ENCODE peak calls at places on chromosome 10, in eight cellular contexts. K is brain microvascular endothelial cell, A is upper lobe of left lung, V is spleen, D is PC-9, F is foreskin keratinocyte, S is AG04450, G is colonic mucosa. Z is an unnamed sample.

GRCh38 chr10:51683031-51683830 is 16.2 kb downstream of the CSTF2T start:
- DNase-seq in K (peak), A (no peak), V (no peak), D (peak), F (no peak), S (no peak), G (no peak), Z (no peak)

GRCh38 chr10:46292573-46293023 is 5.8 kb downstream of the ANTXRL start:
- DNase-seq in K (no peak), A (peak), V (peak), D (no peak), F (no peak), S (no peak), G (no peak), Z (no peak)

GRCh38 chr10:71213127-71213616 is 802 bp downstream of the UNC5B start:
- DNase-seq in K (peak), A (peak), V (peak), D (peak), F (peak), S (no peak), G (peak), Z (peak)

GRCh38 chr10:103747193-103747865 is 108.0 kb downstream of the SH3PXD2A start:
- DNase-seq in K (no peak), A (no peak), V (no peak), D (no peak), F (no peak), S (no peak), G (no peak), Z (no peak)

GRCh38 chr10:78062296-78062695 is 28.6 kb downstream of the RPS24 start:
- DNase-seq in K (no peak), A (no peak), V (peak), D (no peak), F (no peak), S (no peak), G (no peak), Z (no peak)

GRCh38 chr10:81725851-81726250 is 149.1 kb upstream of the NRG3 start:
- DNase-seq in K (no peak), A (no peak), V (no peak), D (no peak), F (no peak), S (no peak), G (no peak), Z (no peak)

GRCh38 chr10:62584216-62584615 is 210.0 kb downstream of the ZNF365 start:
- DNase-seq in K (peak), A (no peak), V (no peak), D (no peak), F (no peak), S (peak), G (no peak), Z (no peak)

GRCh38 chr10:44353721-44354120 is 31.2 kb downstream of the CXCL12 start:
- DNase-seq in K (no peak), A (no peak), V (no peak), D (no peak), F (no peak), S (no peak), G (no peak), Z (no peak)

GRCh38 chr10:13351340-13351915 is 3.3 kb upstream of the SEPHS1 start:
- DNase-seq in K (no peak), A (no peak), V (no peak), D (no peak), F (no peak), S (no peak), G (no peak), Z (no peak)

GRCh38 chr10:86246279-86246940 is 120.2 kb downstream of the GRID1 start:
- DNase-seq in K (no peak), A (no peak), V (no peak), D (no peak), F (no peak), S (no peak), G (no peak), Z (no peak)

GRCh38 chr10:6140141-6140841 is 51.5 kb downstream of the RBM17 start:
- DNase-seq in K (no peak), A (peak), V (peak), D (no peak), F (no peak), S (no peak), G (peak), Z (no peak)

GRCh38 chr10:132451506-132452215 is 54.7 kb downstream of the PWWP2B start:
- DNase-seq in K (no peak), A (no peak), V (peak), D (no peak), F (no peak), S (no peak), G (peak), Z (no peak)

GRCh38 chr10:71085689-71086438 is 126.5 kb upstream of the UNC5B start:
- DNase-seq in K (no peak), A (peak), V (peak), D (no peak), F (no peak), S (no peak), G (peak), Z (no peak)

GRCh38 chr10:13844651-13845050 is 257.9 kb downstream of the PRPF18 start:
- DNase-seq in K (peak), A (no peak), V (no peak), D (no peak), F (no peak), S (no peak), G (no peak), Z (no peak)

GRCh38 chr10:47396311-47396717 is 12.2 kb upstream of the ZNF488 start:
- DNase-seq in K (no peak), A (no peak), V (no peak), D (peak), F (peak), S (no peak), G (peak), Z (peak)

GRCh38 chr10:93066544-93066913 is 5.9 kb downstream of the CYP26C1 start:
- DNase-seq in K (no peak), A (no peak), V (no peak), D (no peak), F (no peak), S (no peak), G (no peak), Z (no peak)

GRCh38 chr10:97197030-97197500 is 11.3 kb upstream of the SLIT1 start:
- DNase-seq in K (no peak), A (no peak), V (no peak), D (no peak), F (no peak), S (no peak), G (no peak), Z (no peak)

GRCh38 chr10:103708627-103709288 is 146.6 kb downstream of the SH3PXD2A start:
- DNase-seq in K (no peak), A (no peak), V (no peak), D (no peak), F (no peak), S (no peak), G (no peak), Z (no peak)

GRCh38 chr10:59622320-59622901 is 87.2 kb downstream of the SLC16A9 start:
- DNase-seq in K (peak), A (peak), V (no peak), D (no peak), F (peak), S (peak), G (peak), Z (peak)

GRCh38 chr10:122567056-122567660 is 6.6 kb downstream of the DMBT1 start:
- DNase-seq in K (peak), A (no peak), V (peak), D (no peak), F (no peak), S (no peak), G (no peak), Z (no peak)

GRCh38 chr10:101856626-101857025 is 13.0 kb upstream of the KCNIP2 start:
- DNase-seq in K (peak), A (no peak), V (no peak), D (no peak), F (peak), S (no peak), G (no peak), Z (no peak)
- H3K27ac ChIP-seq in K (no peak), A (no peak), V (no peak), D (no peak), F (no peak), S (no peak), G (no peak), Z (no peak)

GRCh38 chr10:91564508-91564907 is 68.4 kb downstream of the PPP1R3C start:
- DNase-seq in K (no peak), A (no peak), V (no peak), D (no peak), F (no peak), S (no peak), G (no peak), Z (no peak)

GRCh38 chr10:91564026-91564425 is 68.8 kb downstream of the PPP1R3C start:
- DNase-seq in K (no peak), A (no peak), V (no peak), D (no peak), F (no peak), S (no peak), G (no peak), Z (no peak)

GRCh38 chr10:91566142-91566541 is 66.7 kb downstream of the PPP1R3C start:
- DNase-seq in K (no peak), A (no peak), V (no peak), D (no peak), F (no peak), S (no peak), G (no peak), Z (no peak)

GRCh38 chr10:91565241-91565640 is 67.6 kb downstream of the PPP1R3C start:
- DNase-seq in K (no peak), A (no peak), V (no peak), D (no peak), F (no peak), S (no peak), G (no peak), Z (no peak)

GRCh38 chr10:91562839-91563581 is 69.9 kb downstream of the PPP1R3C start:
- DNase-seq in K (no peak), A (no peak), V (no peak), D (no peak), F (no peak), S (no peak), G (no peak), Z (no peak)
- H3K27ac ChIP-seq in K (no peak), A (no peak), V (no peak), D (no peak), F (no peak), S (no peak), G (no peak), Z (no peak)

GRCh38 chr10:110206988-110207804 is at the start of gene MXI1:
- DNase-seq in K (peak), A (peak), V (peak), D (peak), F (peak), S (peak), G (peak), Z (no peak)
- H3K27ac ChIP-seq in K (no peak), A (peak), V (peak), D (no peak), F (no peak), S (peak), G (peak), Z (peak)

GRCh38 chr10:121131014-121131413 is 279.9 kb downstream of the WDR11 start:
- DNase-seq in K (no peak), A (no peak), V (no peak), D (no peak), F (no peak), S (no peak), G (no peak), Z (no peak)
- H3K27ac ChIP-seq in K (no peak), A (no peak), V (no peak), D (no peak), F (no peak), S (no peak), G (no peak), Z (no peak)

DNA sequence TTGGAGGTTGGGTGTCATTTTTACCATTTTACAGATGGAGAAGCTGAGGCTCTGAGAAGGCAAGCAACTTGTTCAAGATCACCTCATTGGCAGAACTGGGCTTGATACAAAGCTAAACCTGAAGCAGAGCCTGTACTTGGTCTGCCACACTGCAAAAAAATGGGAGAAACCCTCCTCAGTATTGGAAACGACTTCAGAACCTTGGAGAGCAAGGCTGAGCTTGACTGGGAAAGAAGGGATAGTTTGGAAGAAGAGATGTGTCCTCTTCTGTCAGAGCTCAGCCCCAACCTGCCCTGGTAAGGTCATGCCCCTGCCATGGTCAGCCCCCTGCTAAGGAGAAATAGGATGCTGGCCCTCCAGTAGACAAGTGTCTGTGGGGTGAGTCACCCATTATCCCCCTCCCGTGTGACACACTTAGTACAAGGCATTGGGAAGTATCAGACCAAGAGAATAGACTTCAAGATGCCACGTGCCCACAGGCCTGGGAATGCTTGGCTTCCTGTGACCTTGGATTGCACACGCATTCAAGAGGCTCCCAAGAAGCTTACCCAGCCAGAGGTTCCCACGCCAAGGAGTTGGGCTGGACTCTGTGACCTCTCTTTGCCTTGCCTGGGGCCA is 56.2 kb upstream of the SMNDC1 start:
- DNase-seq in K (no peak), A (no peak), V (no peak), D (peak), F (no peak), S (no peak), G (no peak), Z (no peak)
- H3K27ac ChIP-seq in K (no peak), A (no peak), V (no peak), D (no peak), F (no peak), S (no peak), G (no peak), Z (no peak)

DNA sequence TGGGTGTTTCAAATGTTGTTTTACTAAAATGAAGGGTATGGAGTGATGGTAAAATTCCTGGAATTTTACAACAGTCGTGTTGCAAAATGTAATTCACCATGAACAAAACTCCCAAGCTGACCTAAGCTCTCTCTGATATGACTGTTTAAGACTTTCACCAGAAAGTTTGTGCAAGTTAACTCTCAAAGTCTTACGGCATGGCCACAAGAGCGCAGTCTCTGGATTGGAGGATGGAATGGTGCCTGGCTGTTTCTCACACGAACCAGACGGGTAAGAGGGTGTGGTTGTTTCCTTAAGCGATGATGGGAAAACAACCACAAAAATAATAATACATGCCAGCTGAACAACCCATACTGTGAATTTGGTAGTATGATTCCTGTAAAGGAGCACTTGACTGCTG is 662.5 kb downstream of the KCNMA1 start:
- DNase-seq in K (no peak), A (no peak), V (no peak), D (no peak), F (no peak), S (no peak), G (no peak), Z (no peak)
- H3K27ac ChIP-seq in K (no peak), A (no peak), V (no peak), D (no peak), F (no peak), S (no peak), G (no peak), Z (no peak)

DNA sequence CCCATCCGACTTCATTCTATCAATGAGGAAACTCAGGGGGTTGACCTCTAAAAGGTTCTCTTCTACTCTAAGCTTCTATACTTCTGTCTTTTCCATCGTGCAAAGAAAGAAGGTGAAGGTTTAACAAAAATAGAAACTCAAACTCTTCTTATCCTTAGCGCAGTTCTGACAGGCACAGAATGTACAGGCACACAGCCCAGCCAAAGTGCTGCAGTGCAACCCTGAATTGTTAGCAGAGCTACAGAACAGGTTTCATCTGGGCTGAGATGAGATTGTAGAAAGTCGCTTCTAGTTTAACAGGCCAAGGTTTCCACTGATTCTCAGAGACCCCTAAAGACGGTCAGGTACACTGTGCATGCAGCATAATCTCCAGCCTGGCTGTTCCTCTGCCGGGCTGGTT is 79.3 kb upstream of the AFAP1L2 start:
- DNase-seq in K (no peak), A (peak), V (no peak), D (no peak), F (no peak), S (no peak), G (no peak), Z (no peak)
- H3K27ac ChIP-seq in K (no peak), A (no peak), V (no peak), D (no peak), F (no peak), S (no peak), G (no peak), Z (no peak)

DNA sequence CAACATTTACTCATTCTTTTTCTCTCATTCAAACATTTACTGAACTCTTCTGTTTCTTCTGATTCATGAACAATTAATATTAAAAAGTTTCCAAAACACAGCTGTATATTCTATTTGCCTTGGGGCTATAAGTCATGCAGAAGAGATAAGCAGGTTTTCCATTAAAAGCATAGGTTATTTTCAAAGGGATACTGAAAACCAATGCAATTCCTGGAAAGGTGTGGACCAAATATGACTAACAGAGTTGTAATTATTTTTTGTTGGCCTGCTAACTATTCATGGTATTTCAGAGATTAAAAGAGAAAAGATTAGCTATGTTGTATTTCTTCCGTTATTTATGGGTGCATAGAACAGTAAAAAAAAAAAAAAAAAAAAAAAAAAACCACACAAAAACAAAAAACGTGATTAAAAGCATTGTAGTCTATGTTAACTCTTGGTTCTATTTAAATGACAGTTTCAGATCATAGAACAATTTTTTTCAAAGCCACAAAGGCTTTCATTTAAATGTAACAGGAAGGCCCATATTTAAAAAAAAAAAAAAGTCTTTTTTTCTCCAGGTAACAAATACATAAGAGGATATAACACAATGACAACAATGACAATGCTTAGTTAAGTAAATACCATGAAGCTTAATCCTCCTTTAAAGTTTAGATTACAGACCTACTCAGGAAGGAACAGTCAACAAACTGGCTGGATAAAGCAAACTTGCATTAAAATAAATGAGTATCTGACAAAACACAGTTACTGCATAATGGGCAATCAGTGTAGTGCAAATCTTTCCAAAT is 1042.9 kb downstream of the GATA3 start:
- DNase-seq in K (no peak), A (no peak), V (no peak), D (no peak), F (peak), S (no peak), G (no peak), Z (no peak)
- H3K27ac ChIP-seq in K (no peak), A (no peak), V (no peak), D (no peak), F (no peak), S (no peak), G (no peak), Z (no peak)

GRCh38 chr10:124591123-124591495 is 129.5 kb downstream of the LHPP start:
- DNase-seq in K (no peak), A (no peak), V (peak), D (no peak), F (no peak), S (no peak), G (no peak), Z (no peak)

GRCh38 chr10:124587811-124588211 is 126.2 kb downstream of the LHPP start:
- DNase-seq in K (no peak), A (no peak), V (peak), D (no peak), F (no peak), S (no peak), G (no peak), Z (no peak)

GRCh38 chr10:124589491-124590006 is 127.9 kb downstream of the LHPP start:
- DNase-seq in K (no peak), A (no peak), V (peak), D (no peak), F (no peak), S (no peak), G (no peak), Z (no peak)

GRCh38 chr10:124590216-124591122 is 128.8 kb downstream of the LHPP start:
- DNase-seq in K (no peak), A (no peak), V (peak), D (no peak), F (no peak), S (no peak), G (no peak), Z (no peak)

GRCh38 chr10:124588736-124589451 is 127.3 kb downstream of the LHPP start:
- DNase-seq in K (no peak), A (no peak), V (peak), D (no peak), F (no peak), S (no peak), G (peak), Z (peak)
- H3K27ac ChIP-seq in K (no peak), A (no peak), V (no peak), D (no peak), F (no peak), S (no peak), G (no peak), Z (no peak)